ENCODE peak calls at places on chromosomes 3 and 15, in eight cellular contexts. Z, R, I, L, M, S, V and F are unnamed samples.

GRCh38 chr15:61689067-61689466 is 371.2 kb downstream of the VPS13C start:
- DNase-seq in Z (no peak), R (no peak), I (no peak), L (no peak), M (no peak), S (no peak), V (no peak), F (no peak)

GRCh38 chr15:56916825-56917477 is 1.5 kb upstream of the TCF12 start:
- DNase-seq in Z (no peak), R (no peak), I (peak; percentile 16), L (no peak), M (no peak), S (no peak), V (no peak), F (no peak)

GRCh38 chr15:28992996-28993719 is 107.4 kb downstream of the APBA2 start:
- DNase-seq in Z (no peak), R (no peak), I (no peak), L (no peak), M (no peak), S (no peak), V (no peak), F (no peak)

GRCh38 chr3:143634427-143634826 is 213.8 kb downstream of the SLC9A9 start:
- DNase-seq in Z (no peak), R (no peak), I (no peak), L (no peak), M (no peak), S (no peak), V (no peak), F (no peak)

GRCh38 chr3:42652611-42653302 is 740 bp upstream of the ZBTB47 start:
- DNase-seq in Z (peak; percentile 58), R (no peak), I (peak; percentile 93), L (no peak), M (peak; percentile 51), S (no peak), V (no peak), F (no peak)

GRCh38 chr15:68353418-68354145 is 76.0 kb downstream of the FEM1B start:
- DNase-seq in Z (no peak), R (no peak), I (peak; percentile 45), L (no peak), M (no peak), S (no peak), V (no peak), F (no peak)

GRCh38 chr3:12566976-12567375 is 10.1 kb downstream of the MKRN2 start:
- DNase-seq in Z (no peak), R (no peak), I (no peak), L (no peak), M (no peak), S (no peak), V (no peak), F (no peak)

GRCh38 chr15:93089855-93090305 is 869 bp upstream of the RGMA start:
- DNase-seq in Z (no peak), R (no peak), I (no peak), L (no peak), M (no peak), S (no peak), V (no peak), F (no peak)

GRCh38 chr3:127652246-127652995 is 20.3 kb upstream of the ABTB1 start:
- DNase-seq in Z (peak; percentile 33), R (no peak), I (peak; percentile 75), L (no peak), M (no peak), S (no peak), V (peak; percentile 51), F (no peak)

GRCh38 chr3:62678841-62679240 is 196.4 kb downstream of the CADPS start:
- DNase-seq in Z (no peak), R (no peak), I (no peak), L (no peak), M (no peak), S (no peak), V (no peak), F (no peak)

GRCh38 chr3:30924763-30925162 is 30.3 kb upstream of the GADL1 start:
- DNase-seq in Z (no peak), R (no peak), I (peak; percentile 43), L (no peak), M (peak; percentile 5), S (no peak), V (no peak), F (no peak)

GRCh38 chr3:71083726-71084131 is 499.8 kb downstream of the FOXP1 start:
- DNase-seq in Z (no peak), R (no peak), I (no peak), L (no peak), M (no peak), S (no peak), V (no peak), F (no peak)

GRCh38 chr3:161028485-161029018 is 76.6 kb downstream of the B3GALNT1 start:
- DNase-seq in Z (no peak), R (no peak), I (no peak), L (peak; percentile 35), M (no peak), S (no peak), V (no peak), F (no peak)